ENCODE peak calls at places on chromosomes 3 and 15, in ten cellular contexts. Z is A549; T is thoracic aorta; Y is lower lobe of right lung; X is K562; W is CD8-positive, alpha-beta T cell; A is stomach; U is fibroblast of lung; N is psoas muscle; O is suprapubic skin. I is an unnamed sample.

GRCh38 chr3:102194001-102194400 is 240.8 kb upstream of the ZPLD1 start:
- DNase-seq in Z (no peak), T (no peak), Y (no peak), X (no peak), W (no peak), A (no peak), U (no peak), N (no peak), O (no peak), I (no peak)

GRCh38 chr3:100978036-100978659 is 15.1 kb downstream of the ABI3BP start:
- DNase-seq in Z (no peak), T (no peak), Y (no peak), X (no peak), W (no peak), A (no peak), U (peak; percentile 25), N (no peak), O (no peak), I (no peak)

GRCh38 chr3:160801386-160802118 is 45.5 kb downstream of the PPM1L start:
- DNase-seq in Z (no peak), T (peak; percentile 26), Y (peak; percentile 49), X (no peak), W (no peak), A (peak; percentile 36), U (peak; percentile 10), N (peak; percentile 37), O (peak; percentile 80), I (peak; percentile 71)

GRCh38 chr15:37289109-37289765 is 188.9 kb upstream of the MEIS2 start:
- DNase-seq in Z (peak; percentile 1), T (no peak), Y (no peak), X (no peak), W (no peak), A (no peak), U (no peak), N (no peak), O (no peak), I (no peak)

GRCh38 chr3:130425484-130425883 is 80.0 kb downstream of the COL6A5 start:
- DNase-seq in Z (no peak), T (no peak), Y (no peak), X (no peak), W (no peak), A (no peak), U (no peak), N (no peak), O (no peak), I (no peak)

GRCh38 chr15:77530576-77530975 is 102.1 kb downstream of the LINGO1 start:
- DNase-seq in Z (no peak), T (no peak), Y (no peak), X (no peak), W (no peak), A (no peak), U (no peak), N (no peak), O (peak; percentile 18), I (no peak)

GRCh38 chr15:41666353-41666920 is 6.2 kb downstream of the MGA start:
- DNase-seq in Z (no peak), T (no peak), Y (no peak), X (no peak), W (no peak), A (no peak), U (peak; percentile 57), N (no peak), O (no peak), I (no peak)

GRCh38 chr15:67105065-67105951 is 39.9 kb downstream of the SMAD3 start:
- DNase-seq in Z (peak; percentile 97), T (peak; percentile 46), Y (no peak), X (no peak), W (no peak), A (peak; percentile 57), U (peak; percentile 99), N (peak; percentile 69), O (peak; percentile 75), I (no peak)

GRCh38 chr15:65115086-65115485 is at the start of gene UBAP1L:
- DNase-seq in Z (no peak), T (no peak), Y (no peak), X (no peak), W (no peak), A (no peak), U (no peak), N (no peak), O (no peak), I (no peak)

GRCh38 chr3:37729119-37729518 is 132.6 kb upstream of the CTDSPL start:
- DNase-seq in Z (no peak), T (no peak), Y (no peak), X (no peak), W (no peak), A (no peak), U (peak; percentile 17), N (no peak), O (no peak), I (no peak)

GRCh38 chr3:31550452-31551251 is 17.9 kb downstream of the STT3B start:
- DNase-seq in Z (peak; percentile 27), T (no peak), Y (no peak), X (no peak), W (no peak), A (no peak), U (peak; percentile 20), N (no peak), O (no peak), I (peak; percentile 45)

GRCh38 chr3:36244728-36245127 is 135.6 kb upstream of the STAC start:
- DNase-seq in Z (no peak), T (no peak), Y (no peak), X (no peak), W (no peak), A (no peak), U (peak; percentile 74), N (no peak), O (no peak), I (no peak)

GRCh38 chr3:146222204-146223046 is 28.5 kb downstream of the PLSCR4 start:
- DNase-seq in Z (peak; percentile 87), T (no peak), Y (no peak), X (no peak), W (no peak), A (no peak), U (peak; percentile 48), N (no peak), O (no peak), I (no peak)

GRCh38 chr3:188090626-188091309 is 63.2 kb upstream of the LPP start:
- DNase-seq in Z (no peak), T (no peak), Y (no peak), X (no peak), W (no peak), A (no peak), U (no peak), N (no peak), O (no peak), I (no peak)

GRCh38 chr3:152902141-152902669 is 67.3 kb downstream of the P2RY1 start:
- DNase-seq in Z (no peak), T (no peak), Y (no peak), X (no peak), W (no peak), A (no peak), U (no peak), N (no peak), O (no peak), I (no peak)

DNA sequence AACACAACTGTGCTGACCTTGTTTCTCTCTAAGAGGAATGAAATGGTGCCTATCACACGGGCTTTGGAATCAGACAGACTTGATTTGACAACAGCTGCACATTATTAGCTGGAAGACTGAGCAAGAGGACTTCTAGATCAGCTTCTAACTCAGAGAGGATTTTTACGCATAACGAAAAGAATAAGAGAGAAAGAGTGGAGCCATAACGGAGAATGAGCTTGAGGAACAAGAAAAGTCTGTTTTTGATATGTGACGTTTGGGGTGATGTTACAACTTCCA is 16.0 kb downstream of the HEG1 start:
- DNase-seq in Z (no peak), T (no peak), Y (no peak), X (no peak), W (no peak), A (no peak), U (no peak), N (no peak), O (no peak), I (no peak)
- H3K4me1 ChIP-seq in Z (no peaks in the 10 kb centered on the region), T (peaks cover 41% of the 10 kb centered on the region), Y (peaks cover 80% of the 10 kb centered on the region), X (no peaks in the 10 kb centered on the region), W (no peaks in the 10 kb centered on the region), A (peaks cover 30% of the 10 kb centered on the region), U (peaks cover 37% of the 10 kb centered on the region), N (peaks cover 43% of the 10 kb centered on the region), O (peaks cover 58% of the 10 kb centered on the region), I (peaks cover 6% of the 10 kb centered on the region)

GRCh38 chr15:99574048-99574447 is 8.3 kb downstream of the MEF2A start:
- DNase-seq in Z (no peak), T (no peak), Y (no peak), X (no peak), W (no peak), A (no peak), U (no peak), N (no peak), O (no peak), I (no peak)
- H3K4me1 ChIP-seq in Z (peaks cover 12% of the 10 kb centered on the region), T (peaks cover 45% of the 10 kb centered on the region), Y (peaks cover 23% of the 10 kb centered on the region), X (no peaks in the 10 kb centered on the region), W (peaks cover 7% of the 10 kb centered on the region), A (peaks cover 9% of the 10 kb centered on the region), U (no peaks in the 10 kb centered on the region), N (peaks cover 63% of the 10 kb centered on the region), O (peaks cover 64% of the 10 kb centered on the region), I (peaks cover 6% of the 10 kb centered on the region)

DNA sequence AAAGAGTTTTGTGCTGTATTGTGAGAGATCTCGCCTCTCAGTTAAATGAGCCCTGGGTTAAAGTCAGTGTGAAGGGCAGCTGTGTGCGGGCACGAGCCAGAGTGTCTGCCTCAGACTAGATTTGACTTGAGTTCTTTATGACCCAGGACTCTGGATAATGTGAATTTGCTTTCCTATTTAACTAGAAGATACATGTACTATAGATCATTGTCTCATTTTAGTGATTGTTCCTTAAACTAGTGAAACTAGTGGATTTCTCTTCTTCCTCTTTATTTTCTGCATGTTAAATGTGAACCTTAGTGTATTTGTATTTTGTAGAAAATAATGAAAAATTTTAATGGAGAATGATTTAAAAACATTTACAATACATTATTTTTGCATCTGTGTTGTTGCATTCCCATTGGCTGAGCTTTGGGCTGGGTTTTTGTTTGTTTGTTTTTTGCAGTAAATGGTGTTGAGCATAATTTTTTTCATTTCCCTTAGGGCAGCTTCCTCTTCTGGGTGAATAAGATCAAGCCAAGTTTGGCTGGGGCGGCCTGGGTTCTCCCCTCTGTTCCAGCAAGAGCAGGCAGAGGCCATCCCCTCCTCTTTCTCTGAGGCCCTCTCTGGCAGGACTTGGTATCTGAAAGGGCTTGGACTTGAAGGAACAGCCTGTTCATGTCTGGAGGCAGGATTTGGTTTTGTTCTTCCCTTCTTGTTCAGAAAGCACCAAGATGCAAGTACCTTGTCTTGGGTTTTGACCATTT is 15.0 kb downstream of the GCSAM start:
- DNase-seq in Z (no peak), T (no peak), Y (peak; percentile 54), X (no peak), W (no peak), A (no peak), U (no peak), N (no peak), O (no peak), I (no peak)
- H3K4me1 ChIP-seq in Z (no peaks in the 10 kb centered on the region), T (no peaks in the 10 kb centered on the region), Y (peaks cover 11% of the 10 kb centered on the region), X (no peaks in the 10 kb centered on the region), W (peaks cover 27% of the 10 kb centered on the region), A (no peaks in the 10 kb centered on the region), U (no peaks in the 10 kb centered on the region), N (no peaks in the 10 kb centered on the region), O (no peaks in the 10 kb centered on the region), I (no peaks in the 10 kb centered on the region)

DNA sequence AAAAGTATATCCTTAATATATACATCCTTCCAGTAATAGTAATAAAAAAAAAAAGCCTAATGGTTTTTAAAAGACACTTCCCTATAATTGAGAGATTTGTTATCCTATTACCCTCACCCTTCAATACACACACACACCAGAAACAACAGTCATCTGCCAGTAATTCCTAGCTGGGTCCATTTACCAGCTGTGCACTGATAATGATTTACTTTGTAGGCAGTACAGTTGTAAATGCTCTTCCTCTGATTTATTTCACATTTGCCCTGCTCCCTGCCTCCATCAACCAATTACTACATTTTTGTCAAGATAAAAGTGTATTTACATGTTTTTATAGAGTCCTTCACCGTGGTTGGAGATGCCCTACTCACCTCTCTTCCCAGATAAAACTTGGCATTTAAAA is 12.4 kb downstream of the TPM1 start:
- DNase-seq in Z (peak; percentile 52), T (no peak), Y (no peak), X (no peak), W (no peak), A (no peak), U (peak; percentile 48), N (no peak), O (no peak), I (no peak)
- H3K4me1 ChIP-seq in Z (peaks cover 98% of the 10 kb centered on the region), T (peaks cover 47% of the 10 kb centered on the region), Y (peaks cover 82% of the 10 kb centered on the region), X (peaks cover 21% of the 10 kb centered on the region), W (no peaks in the 10 kb centered on the region), A (peaks cover 60% of the 10 kb centered on the region), U (peaks cover 58% of the 10 kb centered on the region), N (peaks cover 74% of the 10 kb centered on the region), O (peaks cover 54% of the 10 kb centered on the region), I (peaks cover 58% of the 10 kb centered on the region)

I was measured in mucosa of descending colon.